ENCODE peak calls at places on chromosomes 6 and 20, in ten cellular contexts. O is activated B cell treated with CpG ODN at 0.5 μM for 24 hours; W is NCI-H1694 treated with DMSO at 0.1 percent for 48 hours; D is CD4-positive, alpha-beta T cell; G is choroid plexus epithelial cell; J is islet precursor cell; R is ecto neural progenitor cell; E is H4; V is AG10803; C is activated CD8-positive, alpha-beta T cell treated with anti-CD3 and anti-CD28 coated beads, Interleukin-2, amount 10 ng/mL, durations not matched to agents 7 days and 5 days. F is an unnamed sample.

GRCh38 chr6:16168121-16168520 is 39.2 kb downstream of the MYLIP start:
- DNase-seq in C (peak; percentile 37), G (peak; percentile 13), O (no peak), J (peak; percentile 82), R (no peak), W (no peak), E (no peak), V (no peak), D (no peak), F (no peak)

GRCh38 chr6:139291813-139292619 is at the start of gene TXLNB:
- DNase-seq in E (peak; percentile 84), W (no peak), C (peak; percentile 89), D (peak; percentile 73), V (peak; percentile 75), J (peak; percentile 66), G (peak; percentile 96), R (peak; percentile 71), O (no peak), F (peak; percentile 67)

GRCh38 chr6:15501806-15502450 is 160.9 kb downstream of the DTNBP1 start:
- DNase-seq in J (no peak), R (no peak), G (peak; percentile 76), O (no peak), C (no peak), W (no peak), D (no peak), V (peak; percentile 72), E (peak; percentile 62), F (peak; percentile 78)

GRCh38 chr6:55980627-55981211 is 105.3 kb upstream of the BMP5 start:
- DNase-seq in E (peak; percentile 37), O (no peak), J (no peak), G (peak; percentile 64), W (peak; percentile 26), V (peak; percentile 43), R (no peak), C (no peak), D (no peak), F (peak; percentile 62)

GRCh38 chr20:62202083-62202395 is 18.0 kb downstream of the HRH3 start:
- DNase-seq in W (no peak), G (no peak), D (no peak), C (no peak), O (no peak), E (no peak), V (no peak), J (no peak), R (no peak), F (peak; percentile 51)

GRCh38 chr20:31894980-31895675 is 24.7 kb downstream of the TTLL9 start:
- DNase-seq in W (no peak), R (no peak), D (no peak), J (peak; percentile 57), V (peak; percentile 73), C (no peak), G (peak; percentile 76), E (no peak), O (peak; percentile 25), F (peak; percentile 87)

GRCh38 chr6:34176261-34177031 is 30.6 kb upstream of the GRM4 start:
- DNase-seq in J (peak; percentile 40), E (no peak), C (no peak), W (no peak), G (no peak), O (no peak), D (no peak), R (no peak), V (no peak), F (no peak)

GRCh38 chr6:136609878-136610706 is 59.9 kb upstream of the MAP7 start:
- DNase-seq in V (peak; percentile 99), G (peak; percentile 99), D (no peak), O (no peak), W (no peak), C (no peak), R (no peak), J (peak; percentile 83), E (peak; percentile 97), F (peak; percentile 100)

GRCh38 chr6:7200598-7201443 is 93.1 kb downstream of the RREB1 start:
- DNase-seq in V (no peak), W (no peak), J (no peak), G (no peak), D (no peak), O (no peak), E (no peak), R (no peak), C (no peak), F (no peak)

GRCh38 chr20:50071039-50071888 is 41.7 kb downstream of the UBE2V1 start:
- DNase-seq in R (peak; percentile 98), O (peak; percentile 98), E (peak; percentile 71), W (peak; percentile 77), D (peak; percentile 93), J (peak; percentile 95), V (peak; percentile 62), C (peak; percentile 93), G (peak; percentile 81), F (peak; percentile 73)

GRCh38 chr20:3784226-3784853 is 2.2 kb downstream of the CENPB start:
- DNase-seq in C (no peak), V (no peak), D (no peak), J (no peak), E (no peak), O (no peak), R (peak; percentile 41), W (no peak), G (no peak), F (no peak)

GRCh38 chr20:62652051-62652893 is 10.0 kb downstream of the SLCO4A1 start:
- DNase-seq in V (peak; percentile 97), R (no peak), W (no peak), E (peak; percentile 96), O (peak; percentile 55), C (peak; percentile 84), J (peak; percentile 86), D (peak; percentile 55), G (peak; percentile 99), F (peak; percentile 99)

F was measured in fibroblast of villous mesenchyme.